ENCODE peak calls at places on chromosomes 3 and 15, in nine cellular contexts. W is stimulated activated CD8-positive, alpha-beta memory T cell treated with anti-CD3 and anti-CD28 coated beads, Interleukin-2, amount 100 ng/mL, for 48 hours; O is A172; R is IMR-90; Q is activated CD4-positive, alpha-beta T cell treated with anti-CD3 and anti-CD28 coated beads, Interleukin-2, amount 50 U/mL, for 1 hour; I is sigmoid colon; M is astrocyte of the hippocampus; F is PC-9; C is MCF 10A. P is an unnamed sample.

GRCh38 chr3:32872487-32873382 is 54.9 kb downstream of the TRIM71 start:
- DNase-seq in I (peak), C (peak), W (no peak), Q (no peak), F (no peak), M (peak), O (no peak), R (no peak), P (peak)

GRCh38 chr15:78259232-78259631 is 5.1 kb upstream of the DNAJA4 start:
- DNase-seq in M (peak), W (no peak), R (no peak), O (no peak), C (no peak), F (peak), I (no peak), Q (no peak), P (no peak)

GRCh38 chr3:33440578-33441321 is 545 bp upstream of the UBP1 start:
- DNase-seq in C (peak), W (peak), M (peak), O (peak), Q (peak), F (no peak), R (peak), I (peak), P (no peak)

GRCh38 chr3:7847521-7847920 is 654.1 kb upstream of the LMCD1 start:
- DNase-seq in O (no peak), Q (no peak), F (no peak), W (no peak), M (no peak), C (no peak), I (no peak), R (no peak), P (no peak)

GRCh38 chr3:161177996-161178395 is 43.1 kb upstream of the NMD3 start:
- DNase-seq in C (no peak), R (no peak), Q (no peak), M (peak), I (no peak), O (no peak), W (no peak), F (no peak), P (no peak)

GRCh38 chr3:177351757-177352158 is 154.5 kb upstream of the TBL1XR1 start:
- DNase-seq in M (no peak), C (no peak), R (no peak), I (no peak), W (no peak), F (no peak), Q (no peak), O (no peak), P (no peak)

GRCh38 chr3:103056552-103056951 is 621.7 kb downstream of the ZPLD1 start:
- DNase-seq in R (no peak), C (no peak), I (no peak), O (no peak), F (no peak), W (no peak), M (no peak), Q (no peak), P (no peak)

GRCh38 chr15:44596511-44597010 is 59.6 kb downstream of the EIF3J start:
- DNase-seq in O (no peak), M (no peak), R (no peak), F (no peak), C (no peak), Q (no peak), W (no peak), I (no peak), P (no peak)

GRCh38 chr3:141114179-141114745 is 63.1 kb downstream of the SPSB4 start:
- DNase-seq in M (no peak), F (no peak), R (no peak), O (no peak), W (no peak), I (no peak), C (no peak), Q (no peak), P (no peak)

GRCh38 chr3:108184824-108185223 is 37.4 kb downstream of the IFT57 start:
- DNase-seq in M (no peak), W (no peak), Q (no peak), C (no peak), O (no peak), F (no peak), I (no peak), R (no peak), P (no peak)

GRCh38 chr3:183185696-183186095 is 23.2 kb upstream of the LAMP3 start:
- DNase-seq in C (peak), Q (no peak), I (no peak), M (peak), R (peak), W (no peak), F (no peak), O (peak), P (no peak)

GRCh38 chr3:149566296-149566945 is 91.4 kb downstream of the WWTR1 start:
- DNase-seq in M (peak), W (no peak), I (no peak), O (no peak), F (no peak), R (peak), Q (no peak), C (no peak), P (no peak)

GRCh38 chr15:35624881-35625280 is 78.9 kb upstream of the DPH6 start:
- DNase-seq in M (peak), O (no peak), C (peak), Q (no peak), W (no peak), F (no peak), I (peak), R (peak), P (peak)